ENCODE peak calls at places on chromosomes 6 and 20, in ten cellular contexts. One of them, this sample, is unnamed.

GRCh38 chr6:104613416-104614001 is 246.2 kb downstream of the HACE1 start:
- DNase-seq in astrocyte: peak; percentile 32
- DNase-seq in keratinocyte: no peak
- DNase-seq in Peyer's patch: no peak
- DNase-seq in MM.1S: no peak
- DNase-seq in colonic mucosa: no peak
- DNase-seq in pancreas: no peak
- DNase-seq in prostate gland: no peak
- DNase-seq in CD8-positive, alpha-beta T cell: no peak
- DNase-seq in HCT116: no peak
- DNase-seq in this sample: no peak

GRCh38 chr20:59837623-59838394 is 95.6 kb downstream of the SYCP2 start:
- DNase-seq in Peyer's patch: no peak
- DNase-seq in pancreas: no peak
- DNase-seq in CD8-positive, alpha-beta T cell: no peak
- DNase-seq in keratinocyte: no peak
- DNase-seq in prostate gland: no peak
- DNase-seq in MM.1S: peak; percentile 77
- DNase-seq in colonic mucosa: no peak
- DNase-seq in HCT116: no peak
- DNase-seq in astrocyte: no peak
- DNase-seq in this sample: no peak

GRCh38 chr6:36929152-36929551 is 25.4 kb upstream of the PI16 start:
- DNase-seq in CD8-positive, alpha-beta T cell: no peak
- DNase-seq in prostate gland: no peak
- DNase-seq in colonic mucosa: no peak
- DNase-seq in MM.1S: no peak
- DNase-seq in Peyer's patch: no peak
- DNase-seq in astrocyte: no peak
- DNase-seq in HCT116: no peak
- DNase-seq in keratinocyte: no peak
- DNase-seq in pancreas: no peak
- DNase-seq in this sample: no peak

GRCh38 chr6:55925292-55925691 is 49.9 kb upstream of the BMP5 start:
- DNase-seq in astrocyte: peak; percentile 89
- DNase-seq in CD8-positive, alpha-beta T cell: no peak
- DNase-seq in Peyer's patch: no peak
- DNase-seq in MM.1S: no peak
- DNase-seq in prostate gland: no peak
- DNase-seq in keratinocyte: peak; percentile 53
- DNase-seq in pancreas: no peak
- DNase-seq in colonic mucosa: no peak
- DNase-seq in HCT116: peak; percentile 45
- DNase-seq in this sample: no peak

GRCh38 chr20:57467742-57468141 is 57.2 kb downstream of the CTCFL start:
- DNase-seq in HCT116: no peak
- DNase-seq in pancreas: no peak
- DNase-seq in colonic mucosa: no peak
- DNase-seq in prostate gland: no peak
- DNase-seq in astrocyte: no peak
- DNase-seq in CD8-positive, alpha-beta T cell: no peak
- DNase-seq in Peyer's patch: no peak
- DNase-seq in keratinocyte: no peak
- DNase-seq in MM.1S: no peak
- DNase-seq in this sample: no peak

GRCh38 chr20:61288331-61288784 is 36.3 kb downstream of the CDH4 start:
- DNase-seq in astrocyte: no peak
- DNase-seq in keratinocyte: no peak
- DNase-seq in colonic mucosa: no peak
- DNase-seq in HCT116: no peak
- DNase-seq in pancreas: no peak
- DNase-seq in Peyer's patch: no peak
- DNase-seq in prostate gland: peak; percentile 12
- DNase-seq in MM.1S: no peak
- DNase-seq in CD8-positive, alpha-beta T cell: no peak
- DNase-seq in this sample: no peak

GRCh38 chr6:15296735-15297134 is 50.9 kb downstream of the JARID2 start:
- DNase-seq in keratinocyte: no peak
- DNase-seq in prostate gland: no peak
- DNase-seq in CD8-positive, alpha-beta T cell: no peak
- DNase-seq in pancreas: no peak
- DNase-seq in colonic mucosa: no peak
- DNase-seq in astrocyte: no peak
- DNase-seq in HCT116: no peak
- DNase-seq in MM.1S: peak; percentile 67
- DNase-seq in Peyer's patch: no peak
- DNase-seq in this sample: no peak

GRCh38 chr6:12610862-12611261 is 105.7 kb upstream of the PHACTR1 start:
- DNase-seq in colonic mucosa: no peak
- DNase-seq in astrocyte: no peak
- DNase-seq in MM.1S: no peak
- DNase-seq in CD8-positive, alpha-beta T cell: no peak
- DNase-seq in keratinocyte: no peak
- DNase-seq in Peyer's patch: no peak
- DNase-seq in HCT116: no peak
- DNase-seq in pancreas: no peak
- DNase-seq in prostate gland: no peak
- DNase-seq in this sample: no peak

GRCh38 chr6:116127771-116128493 is 2.0 kb upstream of the COL10A1 start:
- DNase-seq in pancreas: no peak
- DNase-seq in CD8-positive, alpha-beta T cell: no peak
- DNase-seq in MM.1S: no peak
- DNase-seq in astrocyte: peak; percentile 14
- DNase-seq in keratinocyte: no peak
- DNase-seq in colonic mucosa: no peak
- DNase-seq in prostate gland: no peak
- DNase-seq in Peyer's patch: no peak
- DNase-seq in HCT116: no peak
- DNase-seq in this sample: no peak

DNA sequence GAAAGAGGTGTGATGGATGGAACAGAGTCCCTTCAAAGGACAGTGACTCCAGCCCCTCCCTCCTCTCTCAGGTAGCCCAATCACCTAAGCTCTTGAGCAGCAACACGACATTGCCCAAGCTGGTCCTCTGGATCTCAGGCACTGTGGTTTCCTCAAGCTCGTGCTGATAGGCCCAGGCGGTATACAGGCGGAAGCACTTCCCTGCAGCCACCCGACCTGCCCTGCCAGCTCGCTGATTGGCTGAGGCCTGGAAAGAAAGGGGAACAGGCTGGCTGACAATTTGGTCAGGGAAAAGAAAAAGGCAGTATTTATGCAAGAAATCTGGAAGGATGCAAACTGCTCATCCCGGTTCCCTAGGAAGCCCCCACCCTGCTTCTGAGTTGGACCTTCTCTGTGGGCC is 9.6 kb downstream of the C6orf136 start:
- DNase-seq in keratinocyte: no peak
- DNase-seq in pancreas: no peak
- DNase-seq in HCT116: no peak
- DNase-seq in astrocyte: no peak
- DNase-seq in CD8-positive, alpha-beta T cell: no peak
- DNase-seq in prostate gland: no peak
- DNase-seq in colonic mucosa: no peak
- DNase-seq in MM.1S: no peak
- DNase-seq in Peyer's patch: no peak
- DNase-seq in this sample: no peak
- H3K36me3 ChIP-seq in keratinocyte: peaks cover 58% of the 10 kb centered on the region
- H3K36me3 ChIP-seq in pancreas: no peaks in the 10 kb centered on the region
- H3K36me3 ChIP-seq in HCT116: peaks cover 40% of the 10 kb centered on the region
- H3K36me3 ChIP-seq in astrocyte: peaks cover 52% of the 10 kb centered on the region
- H3K36me3 ChIP-seq in CD8-positive, alpha-beta T cell: peaks cover 68% of the 10 kb centered on the region
- H3K36me3 ChIP-seq in prostate gland: peaks cover 24% of the 10 kb centered on the region
- H3K36me3 ChIP-seq in colonic mucosa: peaks cover 19% of the 10 kb centered on the region
- H3K36me3 ChIP-seq in MM.1S: no peaks in the 10 kb centered on the region
- H3K36me3 ChIP-seq in Peyer's patch: no peaks in the 10 kb centered on the region
- H3K36me3 ChIP-seq in this sample: peaks cover 34% of the 10 kb centered on the region

GRCh38 chr6:45756611-45757010 is 259.0 kb downstream of the CLIC5 start:
- DNase-seq in pancreas: no peak
- DNase-seq in MM.1S: no peak
- DNase-seq in prostate gland: no peak
- DNase-seq in HCT116: no peak
- DNase-seq in astrocyte: no peak
- DNase-seq in keratinocyte: no peak
- DNase-seq in colonic mucosa: no peak
- DNase-seq in CD8-positive, alpha-beta T cell: no peak
- DNase-seq in Peyer's patch: no peak
- DNase-seq in this sample: no peak

GRCh38 chr6:45759134-45759849 is 256.4 kb downstream of the CLIC5 start:
- DNase-seq in Peyer's patch: no peak
- DNase-seq in HCT116: no peak
- DNase-seq in keratinocyte: no peak
- DNase-seq in pancreas: no peak
- DNase-seq in prostate gland: no peak
- DNase-seq in CD8-positive, alpha-beta T cell: no peak
- DNase-seq in MM.1S: no peak
- DNase-seq in colonic mucosa: no peak
- DNase-seq in astrocyte: no peak
- DNase-seq in this sample: no peak

GRCh38 chr6:45757443-45758121 is 258.1 kb downstream of the CLIC5 start:
- DNase-seq in MM.1S: no peak
- DNase-seq in pancreas: no peak
- DNase-seq in Peyer's patch: no peak
- DNase-seq in keratinocyte: no peak
- DNase-seq in colonic mucosa: no peak
- DNase-seq in HCT116: no peak
- DNase-seq in astrocyte: no peak
- DNase-seq in prostate gland: no peak
- DNase-seq in CD8-positive, alpha-beta T cell: no peak
- DNase-seq in this sample: no peak

DNA sequence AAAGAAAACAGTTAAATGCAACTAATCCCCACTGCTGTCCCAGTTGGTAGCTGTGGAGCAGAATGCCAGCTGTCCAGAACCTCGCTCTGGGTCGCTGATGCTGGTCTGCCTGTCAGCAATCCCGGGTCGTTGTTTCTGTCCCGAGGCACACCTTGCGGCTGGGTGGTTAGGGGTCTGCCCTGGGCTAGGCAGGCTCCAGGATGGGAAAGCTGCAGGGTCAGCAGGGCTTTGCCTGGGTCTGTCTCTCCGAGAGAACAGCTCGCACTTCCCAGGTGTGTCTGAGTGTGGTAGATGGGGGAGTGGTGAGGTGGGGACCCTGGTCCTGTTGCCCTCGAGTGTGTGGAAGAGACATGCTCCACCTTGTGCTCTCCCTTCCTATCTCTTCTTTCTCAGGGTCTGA is 261.2 kb downstream of the CLIC5 start:
- DNase-seq in CD8-positive, alpha-beta T cell: no peak
- DNase-seq in HCT116: no peak
- DNase-seq in prostate gland: no peak
- DNase-seq in Peyer's patch: no peak
- DNase-seq in keratinocyte: no peak
- DNase-seq in MM.1S: no peak
- DNase-seq in colonic mucosa: no peak
- DNase-seq in pancreas: no peak
- DNase-seq in astrocyte: no peak
- DNase-seq in this sample: no peak
- H3K4me1 ChIP-seq in CD8-positive, alpha-beta T cell: no peaks in the 10 kb centered on the region
- H3K4me1 ChIP-seq in HCT116: no peaks in the 10 kb centered on the region
- H3K4me1 ChIP-seq in prostate gland: no peaks in the 10 kb centered on the region
- H3K4me1 ChIP-seq in Peyer's patch: no peaks in the 10 kb centered on the region
- H3K4me1 ChIP-seq in keratinocyte: no peaks in the 10 kb centered on the region
- H3K4me1 ChIP-seq in MM.1S: no peaks in the 10 kb centered on the region
- H3K4me1 ChIP-seq in colonic mucosa: no peaks in the 10 kb centered on the region
- H3K4me1 ChIP-seq in pancreas: no peaks in the 10 kb centered on the region
- H3K4me1 ChIP-seq in astrocyte: no peaks in the 10 kb centered on the region
- H3K4me1 ChIP-seq in this sample: no peaks in the 10 kb centered on the region

DNA sequence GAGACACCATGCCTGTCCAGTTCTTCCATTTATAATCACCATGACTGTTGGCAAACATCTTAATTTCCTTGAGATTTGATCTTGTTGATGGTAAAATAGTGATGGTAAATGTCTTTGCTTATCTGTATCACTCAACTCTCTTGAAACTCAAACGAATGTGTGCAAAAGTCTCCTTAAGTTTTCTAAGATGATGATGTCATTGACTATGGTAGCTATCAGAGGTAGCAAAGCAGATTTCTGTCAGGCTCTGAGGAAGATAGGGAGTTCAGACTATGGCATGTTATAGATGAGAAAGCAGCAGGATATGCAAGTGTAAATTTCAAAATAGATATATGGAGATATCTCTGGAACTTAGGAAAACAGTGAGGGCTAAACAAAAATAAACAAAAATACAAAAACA is 121.0 kb upstream of the GJE1 start:
- DNase-seq in astrocyte: no peak
- DNase-seq in keratinocyte: no peak
- DNase-seq in prostate gland: no peak
- DNase-seq in Peyer's patch: no peak
- DNase-seq in MM.1S: no peak
- DNase-seq in HCT116: no peak
- DNase-seq in CD8-positive, alpha-beta T cell: no peak
- DNase-seq in colonic mucosa: no peak
- DNase-seq in pancreas: no peak
- DNase-seq in this sample: no peak
- H3K27ac ChIP-seq in astrocyte: peak overlapping the region; percentile 34
- H3K27ac ChIP-seq in keratinocyte: no peak overlapping the region
- H3K27ac ChIP-seq in prostate gland: no peak overlapping the region
- H3K27ac ChIP-seq in Peyer's patch: no peak overlapping the region
- H3K27ac ChIP-seq in MM.1S: no peak overlapping the region
- H3K27ac ChIP-seq in HCT116: peak overlapping the region; percentile 91
- H3K27ac ChIP-seq in CD8-positive, alpha-beta T cell: no peak overlapping the region
- H3K27ac ChIP-seq in colonic mucosa: no peak overlapping the region
- H3K27ac ChIP-seq in pancreas: no peak overlapping the region
- H3K27ac ChIP-seq in this sample: no peak overlapping the region

GRCh38 chr6:89862281-89862680 is 32.0 kb upstream of the GJA10 start:
- DNase-seq in prostate gland: no peak
- DNase-seq in astrocyte: no peak
- DNase-seq in HCT116: no peak
- DNase-seq in CD8-positive, alpha-beta T cell: no peak
- DNase-seq in MM.1S: no peak
- DNase-seq in Peyer's patch: no peak
- DNase-seq in keratinocyte: no peak
- DNase-seq in colonic mucosa: no peak
- DNase-seq in pancreas: no peak
- DNase-seq in this sample: no peak

GRCh38 chr6:89866024-89866678 is 28.1 kb upstream of the GJA10 start:
- DNase-seq in astrocyte: no peak
- DNase-seq in MM.1S: no peak
- DNase-seq in Peyer's patch: no peak
- DNase-seq in colonic mucosa: no peak
- DNase-seq in HCT116: no peak
- DNase-seq in keratinocyte: no peak
- DNase-seq in CD8-positive, alpha-beta T cell: no peak
- DNase-seq in prostate gland: no peak
- DNase-seq in pancreas: no peak
- DNase-seq in this sample: no peak

GRCh38 chr6:89859744-89860143 is 30.1 kb downstream of the CASP8AP2 start:
- DNase-seq in astrocyte: no peak
- DNase-seq in pancreas: no peak
- DNase-seq in MM.1S: peak; percentile 73
- DNase-seq in keratinocyte: no peak
- DNase-seq in CD8-positive, alpha-beta T cell: no peak
- DNase-seq in HCT116: no peak
- DNase-seq in Peyer's patch: no peak
- DNase-seq in prostate gland: no peak
- DNase-seq in colonic mucosa: no peak
- DNase-seq in this sample: no peak

DNA sequence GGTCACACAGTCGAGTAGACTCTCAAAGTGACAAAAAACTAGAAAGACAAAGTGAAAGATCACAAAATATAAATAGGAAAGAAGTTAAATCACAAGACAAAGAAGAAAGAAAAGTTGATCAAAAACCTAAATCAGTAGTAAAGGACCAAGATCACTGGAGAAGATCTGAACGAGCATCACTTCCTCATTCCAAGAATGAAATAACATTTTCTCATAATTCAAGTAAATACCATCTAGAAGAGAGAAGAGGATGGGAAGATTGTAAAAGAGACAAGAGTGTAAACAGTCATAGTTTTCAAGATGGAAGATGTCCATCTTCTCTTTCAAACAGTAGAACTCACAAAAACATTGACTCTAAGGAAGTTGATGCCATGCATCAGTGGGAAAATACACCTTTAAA is 31.6 kb upstream of the GJA10 start:
- DNase-seq in MM.1S: no peak
- DNase-seq in HCT116: no peak
- DNase-seq in prostate gland: no peak
- DNase-seq in astrocyte: no peak
- DNase-seq in CD8-positive, alpha-beta T cell: no peak
- DNase-seq in keratinocyte: no peak
- DNase-seq in colonic mucosa: no peak
- DNase-seq in Peyer's patch: no peak
- DNase-seq in pancreas: no peak
- DNase-seq in this sample: no peak
- H3K36me3 ChIP-seq in MM.1S: peaks cover 21% of the 10 kb centered on the region
- H3K36me3 ChIP-seq in HCT116: peaks cover 52% of the 10 kb centered on the region
- H3K36me3 ChIP-seq in prostate gland: no peaks in the 10 kb centered on the region
- H3K36me3 ChIP-seq in astrocyte: peaks cover 51% of the 10 kb centered on the region
- H3K36me3 ChIP-seq in CD8-positive, alpha-beta T cell: peaks cover 19% of the 10 kb centered on the region
- H3K36me3 ChIP-seq in keratinocyte: peaks cover 21% of the 10 kb centered on the region
- H3K36me3 ChIP-seq in colonic mucosa: peaks cover 13% of the 10 kb centered on the region
- H3K36me3 ChIP-seq in Peyer's patch: no peaks in the 10 kb centered on the region
- H3K36me3 ChIP-seq in pancreas: no peaks in the 10 kb centered on the region
- H3K36me3 ChIP-seq in this sample: peaks cover 14% of the 10 kb centered on the region

This sample was measured in iPS DF 6.9.